ENCODE peak calls at places on chromosomes 12 and 14, in four cellular contexts. One of them, this sample, is unnamed.
A peak's percentile ranks its signal among the peaks of the same experiment; 100 is the strongest.

GRCh38 chr14:65377576-65377975 is 35.0 kb upstream of the FUT8 start:
- DNase-seq in uterus: peak; percentile 15
- DNase-seq in sigmoid colon: no peak
- DNase-seq in right atrium auricular region: no peak
- DNase-seq in this sample: no peak

GRCh38 chr14:99248761-99249171 is 23.2 kb downstream of the BCL11B start:
- DNase-seq in uterus: no peak
- DNase-seq in sigmoid colon: no peak
- DNase-seq in right atrium auricular region: no peak
- DNase-seq in this sample: no peak

GRCh38 chr12:6460751-6461371 is 9.0 kb downstream of the TAPBPL start:
- DNase-seq in uterus: no peak
- DNase-seq in sigmoid colon: no peak
- DNase-seq in right atrium auricular region: no peak
- DNase-seq in this sample: no peak

GRCh38 chr12:54475542-54475941 is 2.1 kb upstream of the GTSF1 start:
- DNase-seq in uterus: no peak
- DNase-seq in sigmoid colon: no peak
- DNase-seq in right atrium auricular region: no peak
- DNase-seq in this sample: no peak

GRCh38 chr12:54941659-54942058 is 42.9 kb downstream of the TESPA1 start:
- DNase-seq in uterus: no peak
- DNase-seq in sigmoid colon: no peak
- DNase-seq in right atrium auricular region: no peak
- DNase-seq in this sample: no peak

GRCh38 chr14:71438684-71439083 is 493.5 kb upstream of the RGS6 start:
- DNase-seq in uterus: no peak
- DNase-seq in sigmoid colon: no peak
- DNase-seq in right atrium auricular region: no peak
- DNase-seq in this sample: no peak

GRCh38 chr12:89343127-89343526 is 9.2 kb downstream of the DUSP6 start:
- DNase-seq in uterus: peak; percentile 60
- DNase-seq in sigmoid colon: no peak
- DNase-seq in right atrium auricular region: peak; percentile 78
- DNase-seq in this sample: no peak

GRCh38 chr14:71592361-71592760 is 339.9 kb upstream of the RGS6 start:
- DNase-seq in uterus: no peak
- DNase-seq in sigmoid colon: no peak
- DNase-seq in right atrium auricular region: no peak
- DNase-seq in this sample: no peak

GRCh38 chr14:48075487-48075886 is 400.1 kb upstream of the MDGA2 start:
- DNase-seq in uterus: no peak
- DNase-seq in sigmoid colon: no peak
- DNase-seq in right atrium auricular region: no peak
- DNase-seq in this sample: no peak

GRCh38 chr12:51246254-51246853 is 7.7 kb downstream of the DAZAP2 start:
- DNase-seq in uterus: no peak
- DNase-seq in sigmoid colon: no peak
- DNase-seq in right atrium auricular region: no peak
- DNase-seq in this sample: no peak

GRCh38 chr14:78697341-78697740 is 527.2 kb downstream of the NRXN3 start:
- DNase-seq in uterus: no peak
- DNase-seq in sigmoid colon: no peak
- DNase-seq in right atrium auricular region: no peak
- DNase-seq in this sample: no peak
- TF ChIP-seq CTCF in uterus: peak; percentile 9
- TF ChIP-seq CTCF in sigmoid colon: no peak
- TF ChIP-seq CTCF in right atrium auricular region: peak; percentile 50
- TF ChIP-seq CTCF in this sample: peak; percentile 77

GRCh38 chr14:91878274-91878673 is 10.9 kb upstream of the TC2N start:
- DNase-seq in uterus: no peak
- DNase-seq in sigmoid colon: no peak
- DNase-seq in right atrium auricular region: no peak
- DNase-seq in this sample: no peak

GRCh38 chr14:91879196-91879595 is 11.9 kb upstream of the TC2N start:
- DNase-seq in uterus: no peak
- DNase-seq in sigmoid colon: no peak
- DNase-seq in right atrium auricular region: no peak
- DNase-seq in this sample: no peak

GRCh38 chr14:91875515-91876286 is 8.4 kb upstream of the TC2N start:
- DNase-seq in uterus: no peak
- DNase-seq in sigmoid colon: no peak
- DNase-seq in right atrium auricular region: no peak
- DNase-seq in this sample: no peak

GRCh38 chr14:91877376-91877775 is 10.0 kb upstream of the TC2N start:
- DNase-seq in uterus: no peak
- DNase-seq in sigmoid colon: no peak
- DNase-seq in right atrium auricular region: no peak
- DNase-seq in this sample: no peak

GRCh38 chr14:91876492-91876891 is 9.2 kb upstream of the TC2N start:
- DNase-seq in uterus: no peak
- DNase-seq in sigmoid colon: no peak
- DNase-seq in right atrium auricular region: no peak
- DNase-seq in this sample: no peak
- TF ChIP-seq CTCF in uterus: no peak
- TF ChIP-seq CTCF in sigmoid colon: no peak
- TF ChIP-seq CTCF in right atrium auricular region: no peak
- TF ChIP-seq CTCF in this sample: no peak

GRCh38 chr12:38907171-38907923 is 2.0 kb upstream of the CPNE8 start:
- DNase-seq in uterus: no peak
- DNase-seq in sigmoid colon: no peak
- DNase-seq in right atrium auricular region: no peak
- DNase-seq in this sample: no peak

GRCh38 chr12:38915783-38916182 is 10.4 kb upstream of the CPNE8 start:
- DNase-seq in uterus: no peak
- DNase-seq in sigmoid colon: no peak
- DNase-seq in right atrium auricular region: no peak
- DNase-seq in this sample: no peak

GRCh38 chr12:38906482-38907170 is 1.2 kb upstream of the CPNE8 start:
- DNase-seq in uterus: peak; percentile 84
- DNase-seq in sigmoid colon: peak; percentile 93
- DNase-seq in right atrium auricular region: peak; percentile 87
- DNase-seq in this sample: peak; percentile 83

GRCh38 chr12:38912116-38912515 is 6.7 kb upstream of the CPNE8 start:
- DNase-seq in uterus: no peak
- DNase-seq in sigmoid colon: no peak
- DNase-seq in right atrium auricular region: no peak
- DNase-seq in this sample: no peak

DNA sequence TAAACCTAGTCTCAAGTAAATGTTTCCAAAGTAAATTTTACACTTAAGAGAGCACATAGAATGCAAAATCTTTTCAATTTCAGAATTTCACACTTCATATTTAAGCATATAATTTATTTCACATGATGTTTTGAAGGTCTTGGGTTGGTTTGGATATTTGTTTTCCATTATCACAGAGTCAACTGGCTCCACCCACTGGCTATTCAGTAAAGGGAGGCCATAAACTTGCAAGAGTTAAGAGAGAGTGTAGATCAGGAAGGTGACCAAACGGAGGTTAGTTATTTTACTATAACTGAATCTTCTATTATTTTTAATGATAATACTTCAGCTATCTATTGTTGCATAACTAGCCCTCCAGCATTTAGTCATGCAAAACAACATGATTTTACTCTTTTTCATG is 6.2 kb upstream of the CPNE8 start:
- DNase-seq in uterus: no peak
- DNase-seq in sigmoid colon: no peak
- DNase-seq in right atrium auricular region: no peak
- DNase-seq in this sample: no peak
- TF ChIP-seq CTCF in uterus: no peak
- TF ChIP-seq CTCF in sigmoid colon: no peak
- TF ChIP-seq CTCF in right atrium auricular region: peak; percentile 51
- TF ChIP-seq CTCF in this sample: peak; percentile 24

DNA sequence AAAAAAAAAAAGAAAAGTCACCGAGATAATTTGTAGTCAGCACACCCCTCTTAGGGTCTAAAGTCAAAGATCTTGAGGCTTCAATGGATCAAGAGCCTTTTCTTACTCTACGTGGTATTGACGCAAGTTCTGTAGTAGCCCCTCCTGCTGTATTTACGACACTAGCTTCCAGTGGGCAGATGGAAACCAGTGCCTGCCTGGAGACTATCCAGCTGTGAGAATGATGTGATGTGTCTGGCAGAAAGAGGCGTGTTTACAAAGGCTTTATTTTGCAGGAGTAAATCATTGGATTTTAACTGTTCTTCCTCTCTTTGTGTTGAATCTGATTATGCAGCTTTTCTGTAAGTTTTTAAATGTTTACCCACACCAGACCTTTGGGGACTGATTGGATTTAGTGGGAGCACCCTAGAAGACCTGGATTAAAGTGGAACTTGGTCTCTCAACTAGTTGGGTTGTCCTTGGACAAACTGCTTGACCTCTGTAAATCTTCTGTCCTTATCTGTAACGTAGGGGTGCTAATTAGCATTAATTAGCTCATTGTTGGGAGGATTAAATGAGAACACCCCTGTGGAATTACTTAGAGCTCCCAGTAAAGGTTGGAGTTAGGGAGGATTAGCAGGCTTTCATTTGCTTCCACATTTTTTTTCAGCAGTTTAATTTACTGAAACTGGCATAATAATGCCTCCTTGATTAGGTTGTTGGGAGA is 72.4 kb downstream of the RASSF3 start:
- DNase-seq in uterus: peak; percentile 93
- DNase-seq in sigmoid colon: peak; percentile 93
- DNase-seq in right atrium auricular region: peak; percentile 82
- DNase-seq in this sample: no peak
- TF ChIP-seq CTCF in uterus: no peak
- TF ChIP-seq CTCF in sigmoid colon: no peak
- TF ChIP-seq CTCF in right atrium auricular region: no peak
- TF ChIP-seq CTCF in this sample: no peak